ENCODE peak calls at places on chromosomes 2 and 18, in ten cellular contexts. U is testis, Z is colonic mucosa, B is cardiac muscle cell, C is nephron progenitor cell, J is IMR-90, S is K562, W is neural crest cell, P is A549, N is WTC11. L is an unnamed sample.

GRCh38 chr2:30273574-30273929 is 42.2 kb downstream of the LBH start:
- DNase-seq in U (no peak), Z (no peak), B (no peak), C (no peak), J (no peak), S (no peak), W (no peak), P (peak; percentile 40), N (no peak), L (no peak)

GRCh38 chr2:217204358-217204757 is 344.5 kb upstream of the TNP1 start:
- DNase-seq in U (no peak), Z (no peak), B (no peak), C (no peak), J (peak; percentile 77), S (no peak), W (no peak), P (no peak), N (no peak), L (no peak)

GRCh38 chr18:36496022-36496421 is 198.5 kb downstream of the FHOD3 start:
- DNase-seq in U (no peak), Z (no peak), B (no peak), C (no peak), J (no peak), S (no peak), W (no peak), P (no peak), N (no peak), L (no peak)

GRCh38 chr18:66582151-66582550 is 21.7 kb downstream of the CDH19 start:
- DNase-seq in U (no peak), Z (no peak), B (no peak), C (no peak), J (no peak), S (no peak), W (no peak), P (no peak), N (no peak), L (no peak)

GRCh38 chr2:27627963-27628766 is 647 bp downstream of the CCDC121 start:
- DNase-seq in U (no peak), Z (no peak), B (peak; percentile 42), C (no peak), J (peak; percentile 96), S (peak; percentile 14), W (no peak), P (peak; percentile 25), N (no peak), L (no peak)

GRCh38 chr2:150175034-150175433 is 312.4 kb downstream of the RND3 start:
- DNase-seq in U (no peak), Z (no peak), B (no peak), C (no peak), J (no peak), S (no peak), W (no peak), P (no peak), N (no peak), L (no peak)

GRCh38 chr2:165571477-165571876 is 102.0 kb downstream of the CSRNP3 start:
- DNase-seq in U (no peak), Z (no peak), B (no peak), C (no peak), J (no peak), S (no peak), W (no peak), P (no peak), N (no peak), L (no peak)

GRCh38 chr18:55141318-55141717 is 182.1 kb upstream of the CCDC68 start:
- DNase-seq in U (no peak), Z (no peak), B (no peak), C (no peak), J (peak; percentile 34), S (no peak), W (no peak), P (no peak), N (no peak), L (no peak)

GRCh38 chr18:77141401-77142118 is 9.0 kb upstream of the MBP start:
- DNase-seq in U (no peak), Z (no peak), B (no peak), C (no peak), J (no peak), S (no peak), W (no peak), P (no peak), N (no peak), L (no peak)

GRCh38 chr2:18444806-18445205 is 115.6 kb downstream of the RDH14 start:
- DNase-seq in U (no peak), Z (no peak), B (no peak), C (no peak), J (no peak), S (no peak), W (no peak), P (no peak), N (no peak), L (no peak)

GRCh38 chr2:96131818-96132745 is 6.2 kb downstream of the ASTL start:
- DNase-seq in U (no peak), Z (no peak), B (no peak), C (no peak), J (no peak), S (no peak), W (no peak), P (no peak), N (no peak), L (no peak)

GRCh38 chr2:197247083-197247482 is 63.5 kb downstream of the ANKRD44 start:
- DNase-seq in U (no peak), Z (no peak), B (no peak), C (no peak), J (no peak), S (no peak), W (no peak), P (no peak), N (no peak), L (no peak)

GRCh38 chr18:2709316-2709715 is 53.8 kb downstream of the SMCHD1 start:
- DNase-seq in U (no peak), Z (no peak), B (no peak), C (no peak), J (no peak), S (no peak), W (no peak), P (no peak), N (no peak), L (no peak)

GRCh38 chr2:82230406-82230805 is 1925.9 kb upstream of the LRRTM1 start:
- DNase-seq in U (no peak), Z (no peak), B (no peak), C (no peak), J (no peak), S (no peak), W (no peak), P (no peak), N (no peak), L (no peak)

GRCh38 chr2:113200736-113201490 is 27.1 kb downstream of the PSD4 start:
- DNase-seq in U (no peak), Z (no peak), B (no peak), C (no peak), J (no peak), S (no peak), W (no peak), P (no peak), N (no peak), L (no peak)

GRCh38 chr2:113198048-113198789 is 24.4 kb downstream of the PSD4 start:
- DNase-seq in U (no peak), Z (no peak), B (no peak), C (no peak), J (no peak), S (no peak), W (no peak), P (no peak), N (no peak), L (no peak)

GRCh38 chr2:113201496-113202304 is 27.9 kb downstream of the PSD4 start:
- DNase-seq in U (no peak), Z (no peak), B (no peak), C (no peak), J (no peak), S (no peak), W (no peak), P (no peak), N (no peak), L (no peak)

GRCh38 chr2:113198790-113199612 is 25.2 kb downstream of the PSD4 start:
- DNase-seq in U (peak; percentile 84), Z (peak; percentile 87), B (peak; percentile 84), C (peak; percentile 92), J (peak; percentile 47), S (no peak), W (peak; percentile 86), P (peak; percentile 61), N (peak; percentile 89), L (peak; percentile 88)

GRCh38 chr2:113200236-113200635 is 26.5 kb downstream of the PSD4 start:
- DNase-seq in U (no peak), Z (no peak), B (no peak), C (no peak), J (no peak), S (no peak), W (no peak), P (no peak), N (peak; percentile 40), L (no peak)
- TF ChIP-seq CTCF in U (no peak), Z (no peak), B (no peak), C (no peak), J (no peak), S (peak; percentile 25), W (peak; percentile 31), P (peak; percentile 8), N (no peak), L (no peak)

GRCh38 chr18:45386256-45386655 is 229.0 kb upstream of the SLC14A2 start:
- DNase-seq in U (peak; percentile 60), Z (peak; percentile 32), B (peak; percentile 83), C (peak; percentile 56), J (peak; percentile 8), S (peak; percentile 13), W (peak; percentile 32), P (no peak), N (peak; percentile 71), L (peak; percentile 57)
- TF ChIP-seq CTCF in U (no peak), Z (no peak), B (peak; percentile 66), C (peak; percentile 69), J (peak; percentile 45), S (peak; percentile 49), W (peak; percentile 63), P (no peak), N (peak; percentile 47), L (peak; percentile 58)

GRCh38 chr2:133253793-133254192 is 314.5 kb downstream of the NCKAP5 start:
- DNase-seq in U (no peak), Z (no peak), B (no peak), C (no peak), J (peak; percentile 72), S (no peak), W (no peak), P (no peak), N (no peak), L (no peak)
- TF ChIP-seq CTCF in U (no peak), Z (no peak), B (no peak), C (no peak), J (no peak), S (no peak), W (no peak), P (no peak), N (no peak), L (no peak)

DNA sequence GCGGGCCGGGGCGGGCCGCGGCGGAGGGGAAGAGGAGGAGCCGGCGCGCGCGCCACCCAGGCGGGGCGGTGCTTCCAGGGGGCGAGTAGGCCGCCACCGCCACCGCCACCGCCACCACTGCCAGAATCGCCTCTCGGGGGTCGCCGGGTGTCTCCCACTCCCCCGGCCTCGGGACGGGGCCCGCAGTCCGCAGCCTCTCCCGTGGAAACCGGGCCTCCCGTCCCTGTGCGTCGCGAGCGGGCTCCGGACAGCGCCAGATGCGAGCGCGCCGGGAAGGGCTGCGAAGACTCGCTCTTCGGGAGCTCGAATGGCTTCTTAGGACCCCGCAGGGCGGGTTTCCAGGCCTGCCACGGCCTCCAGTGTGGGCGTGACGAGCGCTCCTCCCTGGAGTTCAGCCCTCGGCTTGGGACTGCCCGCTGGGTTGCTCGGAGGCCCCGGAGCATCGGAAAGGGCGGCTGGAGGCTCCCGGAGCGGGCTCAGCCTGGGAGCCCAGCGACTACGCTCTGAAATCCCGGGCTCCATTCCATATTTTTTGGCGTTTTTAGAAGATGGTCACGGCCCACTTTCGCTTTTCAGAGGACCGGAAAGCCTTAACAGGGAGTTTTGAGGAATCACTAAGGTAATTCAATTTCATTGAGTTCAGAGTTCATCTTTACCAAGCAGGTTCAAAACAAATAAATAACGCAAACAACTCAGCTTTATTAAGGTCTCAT is 391 bp upstream of the KDSR start:
- DNase-seq in U (peak; percentile 96), Z (peak; percentile 94), B (peak; percentile 98), C (peak; percentile 92), J (peak; percentile 99), S (peak; percentile 86), W (peak; percentile 88), P (peak; percentile 84), N (peak; percentile 94), L (peak; percentile 94)
- TF ChIP-seq CTCF in U (no peak), Z (no peak), B (no peak), C (no peak), J (no peak), S (no peak), W (no peak), P (no peak), N (no peak), L (no peak)